ENCODE peak calls at places on chromosomes 5 and 9, in four cellular contexts. R, Z, J and D are unnamed samples.

GRCh38 chr5:157828031-157828948 is 30.7 kb downstream of the CLINT1 start:
- DNase-seq in J (no peak), Z (no peak), R (no peak), D (no peak)

GRCh38 chr5:4896328-4896727 is 243.8 kb upstream of the ADAMTS16 start:
- DNase-seq in R (no peak), J (no peak), Z (no peak), D (no peak)

GRCh38 chr9:99466787-99467186 is 244.7 kb downstream of the SEC61B start:
- DNase-seq in J (no peak), R (no peak), Z (no peak), D (no peak)

GRCh38 chr9:81264516-81264915 is 424.8 kb downstream of the TLE1 start:
- DNase-seq in Z (no peak), R (no peak), J (no peak), D (no peak)

GRCh38 chr9:117073539-117074336 is 341.1 kb downstream of the ASTN2 start:
- DNase-seq in R (no peak), Z (no peak), J (peak; percentile 75), D (peak; percentile 55)

GRCh38 chr5:176535655-176536131 is 1.5 kb downstream of the RNF44 start:
- DNase-seq in J (peak; percentile 20), R (no peak), Z (no peak), D (no peak)

GRCh38 chr5:176438959-176439757 is 9.0 kb upstream of the FAF2 start:
- DNase-seq in Z (no peak), J (no peak), R (no peak), D (no peak)

GRCh38 chr5:14901462-14902051 is 30.0 kb upstream of the ANKH start:
- DNase-seq in Z (no peak), R (no peak), J (no peak), D (no peak)

GRCh38 chr9:73149371-73150067 is 2.1 kb upstream of the ANXA1 start:
- DNase-seq in Z (peak; percentile 47), R (no peak), J (no peak), D (no peak)

GRCh38 chr5:58264276-58264675 is 195.6 kb downstream of the PLK2 start:
- DNase-seq in Z (no peak), J (no peak), R (no peak), D (no peak)

GRCh38 chr5:68918306-68918705 is 175.5 kb upstream of the SLC30A5 start:
- DNase-seq in Z (no peak), J (no peak), R (no peak), D (no peak)

GRCh38 chr9:128276574-128277270 is 646 bp downstream of the SWI5 start:
- DNase-seq in J (peak; percentile 61), R (no peak), Z (peak; percentile 56), D (no peak)

GRCh38 chr9:137112564-137113384 is 1.8 kb downstream of the DPP7 start:
- DNase-seq in Z (no peak), R (no peak), J (no peak), D (no peak)
- H3K9me3 ChIP-seq in Z (no peaks in the 10 kb centered on the region), R (no peaks in the 10 kb centered on the region), J (no peaks in the 10 kb centered on the region), D (no peaks in the 10 kb centered on the region)

DNA sequence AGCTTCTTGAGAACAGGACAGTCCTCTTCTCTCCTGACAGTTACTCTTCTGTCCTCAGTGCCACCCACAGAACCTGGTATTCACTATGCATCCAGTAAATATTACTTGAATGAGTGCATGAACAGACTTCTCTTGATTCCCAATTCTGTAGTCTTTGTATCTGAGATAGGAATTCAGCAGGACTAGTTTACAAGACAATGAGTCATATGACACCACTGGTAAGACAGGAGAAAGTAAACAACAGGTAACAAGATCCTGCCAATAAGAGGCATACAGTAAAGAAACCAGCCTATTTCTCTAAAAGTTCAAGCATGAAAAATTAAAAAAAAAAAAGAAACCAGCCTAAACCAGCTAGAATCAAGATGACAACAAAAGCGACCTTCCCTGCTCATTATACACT is 6.2 kb downstream of the ZNF883 start:
- DNase-seq in Z (no peak), J (no peak), R (no peak), D (no peak)
- H3K9me3 ChIP-seq in Z (no peaks in the 10 kb centered on the region), J (peaks cover 22% of the 10 kb centered on the region), R (peaks cover 14% of the 10 kb centered on the region), D (peaks cover 73% of the 10 kb centered on the region)

GRCh38 chr5:946720-947625 is 54.3 kb downstream of the TRIP13 start:
- DNase-seq in Z (peak; percentile 38), R (no peak), J (no peak), D (no peak)
- H3K9me3 ChIP-seq in Z (no peaks in the 10 kb centered on the region), R (no peaks in the 10 kb centered on the region), J (no peaks in the 10 kb centered on the region), D (peaks cover 7% of the 10 kb centered on the region)

GRCh38 chr9:138120072-138120471 is 242.5 kb downstream of the CACNA1B start:
- DNase-seq in Z (no peak), R (no peak), J (no peak), D (no peak)
- H3K9me3 ChIP-seq in Z (no peaks in the 10 kb centered on the region), R (no peaks in the 10 kb centered on the region), J (no peaks in the 10 kb centered on the region), D (peaks cover 15% of the 10 kb centered on the region)

DNA sequence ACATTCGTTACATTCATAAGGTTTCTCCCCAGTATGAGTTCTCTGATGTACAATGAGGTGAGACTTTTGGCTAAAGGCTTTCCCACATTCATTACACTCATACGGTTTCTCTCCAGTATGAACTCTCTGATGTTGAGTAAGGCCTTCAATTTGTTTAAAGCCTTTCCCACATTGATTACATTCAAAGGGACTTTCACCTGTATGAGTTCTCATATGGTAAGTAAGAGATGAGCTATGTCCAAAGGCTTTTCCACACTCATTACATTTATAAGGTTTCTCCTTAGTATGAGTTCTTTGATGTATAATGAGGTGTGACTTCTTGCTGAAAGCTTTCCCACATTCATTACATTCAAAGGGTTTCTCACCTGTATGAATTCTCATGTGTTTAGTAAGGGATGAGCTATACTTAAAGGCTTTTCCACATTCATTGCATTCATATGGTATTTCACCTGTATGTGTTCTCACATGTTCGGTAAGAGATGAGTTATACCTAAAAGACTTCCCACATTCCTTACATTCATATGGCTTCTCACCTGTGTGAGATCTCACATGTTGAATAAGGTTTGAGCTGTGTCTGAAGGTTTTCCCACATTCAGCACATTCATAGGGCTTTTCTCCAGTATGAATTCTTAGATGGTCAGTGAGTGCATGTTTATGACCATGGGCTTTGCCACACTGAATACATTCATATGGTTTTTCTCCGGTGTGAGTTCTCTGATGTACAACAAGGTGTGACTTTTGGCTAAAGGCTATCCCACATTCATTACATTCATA is 13.5 kb downstream of the ZFP37 start:
- DNase-seq in J (no peak), Z (no peak), R (no peak), D (no peak)
- H3K9me3 ChIP-seq in J (peaks cover 71% of the 10 kb centered on the region), Z (no peaks in the 10 kb centered on the region), R (peaks cover 92% of the 10 kb centered on the region), D (peaks cover 98% of the 10 kb centered on the region)

DNA sequence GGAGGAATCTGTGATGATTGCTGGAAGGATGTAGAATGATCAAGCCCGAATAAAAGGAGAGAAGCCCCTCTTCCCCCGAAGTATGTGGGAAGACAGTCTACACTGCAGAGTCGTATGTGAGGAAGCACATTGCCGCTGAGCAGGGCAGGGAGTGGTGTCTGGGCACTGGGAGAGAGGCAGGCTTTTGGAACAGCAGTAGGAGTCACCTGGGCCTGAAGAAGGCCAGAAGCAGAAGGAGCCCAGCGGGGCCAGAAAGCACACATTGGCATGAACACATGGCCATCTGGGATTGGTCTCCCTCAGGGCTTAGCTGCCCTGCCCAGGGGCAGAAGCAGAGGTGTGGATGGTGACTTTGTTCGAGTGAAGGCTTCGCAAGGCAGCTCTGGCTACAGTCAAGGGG is 162.8 kb downstream of the ERCC6L2 start:
- DNase-seq in R (no peak), Z (no peak), J (no peak), D (no peak)
- H3K9me3 ChIP-seq in R (no peaks in the 10 kb centered on the region), Z (no peaks in the 10 kb centered on the region), J (no peaks in the 10 kb centered on the region), D (peaks cover 35% of the 10 kb centered on the region)

DNA sequence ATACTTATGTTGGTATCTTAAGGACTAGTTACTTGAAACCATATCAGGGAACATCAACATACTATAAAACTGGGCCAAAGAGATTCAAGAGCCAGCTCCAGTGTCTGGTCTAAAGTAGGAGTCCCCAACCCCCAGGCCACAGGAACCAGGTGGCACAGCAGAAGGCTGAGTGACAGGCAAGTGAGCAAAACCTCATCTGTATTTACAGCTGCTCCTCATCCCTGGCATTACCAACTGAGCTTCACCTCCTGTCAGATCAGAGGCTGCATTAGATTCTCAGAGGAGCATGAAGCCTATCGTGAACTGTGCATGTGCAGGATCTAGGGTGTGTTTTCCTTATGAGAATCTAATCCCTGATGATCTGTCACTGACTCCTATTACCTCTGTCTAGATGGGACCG is 581.6 kb upstream of the CDH9 start:
- DNase-seq in Z (no peak), J (no peak), R (no peak), D (no peak)
- H3K9me3 ChIP-seq in Z (no peaks in the 10 kb centered on the region), J (no peaks in the 10 kb centered on the region), R (no peaks in the 10 kb centered on the region), D (no peaks in the 10 kb centered on the region)